ENCODE peak calls at places on chromosomes 5 and 9, in four cellular contexts. G is SK-N-SH, S is K562, I is GM12878. P is an unnamed sample.

GRCh38 chr5:170746081-170746951 is 37.2 kb upstream of the GABRP start:
- DNase-seq in I (no peak), G (no peak), S (no peak), P (no peak)

GRCh38 chr9:133712221-133713100 is 25.7 kb downstream of the SARDH start:
- DNase-seq in S (no peak), G (no peak), I (no peak), P (no peak)

GRCh38 chr5:132093310-132093709 is 19.7 kb downstream of the CSF2 start:
- DNase-seq in S (no peak), G (no peak), I (no peak), P (no peak)

GRCh38 chr5:104062495-104063377 is 500.1 kb upstream of the NUDT12 start:
- DNase-seq in S (no peak), G (no peak), I (no peak), P (no peak)

GRCh38 chr5:142078251-142078650 is 30.3 kb upstream of the NDFIP1 start:
- DNase-seq in S (no peak), G (peak; percentile 54), I (no peak), P (no peak)

GRCh38 chr5:150619359-150620230 is 20.9 kb upstream of the SYNPO start:
- DNase-seq in G (no peak), S (no peak), I (no peak), P (no peak)

GRCh38 chr5:52896524-52897237 is 92.5 kb upstream of the ITGA2 start:
- DNase-seq in G (no peak), I (no peak), S (no peak), P (no peak)

GRCh38 chr9:96398582-96399334 is 15.2 kb upstream of the SLC35D2 start:
- DNase-seq in I (no peak), G (no peak), S (no peak), P (no peak)

GRCh38 chr5:41507501-41507900 is 2.9 kb downstream of the PLCXD3 start:
- DNase-seq in I (no peak), G (no peak), S (no peak), P (no peak)

GRCh38 chr5:135709998-135710670 is 124.3 kb upstream of the SLC25A48 start:
- DNase-seq in G (no peak), S (no peak), I (no peak), P (no peak)

GRCh38 chr5:142309747-142310318 is 15.0 kb downstream of the SPRY4 start:
- DNase-seq in I (no peak), S (no peak), G (no peak), P (no peak)

GRCh38 chr9:129414377-129415021 is 206.4 kb downstream of the C9orf50 start:
- DNase-seq in G (no peak), I (no peak), S (peak; percentile 38), P (no peak)

GRCh38 chr9:114682846-114683245 is 854 bp upstream of the TEX48 start:
- DNase-seq in S (no peak), I (no peak), G (no peak), P (no peak)

GRCh38 chr5:108143581-108143980 is 238.3 kb downstream of the FBXL17 start:
- DNase-seq in I (no peak), G (no peak), S (no peak), P (no peak)

GRCh38 chr9:110114086-110114887 is 93.7 kb downstream of the C9orf152 start:
- DNase-seq in G (no peak), I (no peak), S (no peak), P (no peak)

GRCh38 chr9:84996049-84996448 is 326.5 kb downstream of the NTRK2 start:
- DNase-seq in S (no peak), I (no peak), G (no peak), P (no peak)

GRCh38 chr5:179342577-179342976 is 2.7 kb downstream of the ADAMTS2 start:
- DNase-seq in S (no peak), I (no peak), G (peak; percentile 78), P (no peak)

GRCh38 chr5:38853753-38854470 is 8.1 kb downstream of the OSMR start:
- DNase-seq in I (no peak), S (no peak), G (no peak), P (no peak)

GRCh38 chr5:41408676-41409443 is 101.5 kb downstream of the PLCXD3 start:
- DNase-seq in S (no peak), G (no peak), I (no peak), P (no peak)

GRCh38 chr9:127423591-127423933 is 620 bp upstream of the ZNF79 start:
- DNase-seq in S (no peak), I (no peak), G (no peak), P (no peak)

GRCh38 chr9:112112519-112112918 is 62.6 kb downstream of the SUSD1 start:
- DNase-seq in S (no peak), G (no peak), I (no peak), P (no peak)

GRCh38 chr9:89549031-89549644 is 51.2 kb upstream of the SEMA4D start:
- DNase-seq in S (peak; percentile 71), G (peak; percentile 89), I (peak; percentile 62), P (peak; percentile 90)

GRCh38 chr5:94793816-94794198 is 175.3 kb downstream of the SLF1 start:
- DNase-seq in I (no peak), G (no peak), S (no peak), P (no peak)

GRCh38 chr5:123875444-123876264 is 363.7 kb downstream of the CSNK1G3 start:
- DNase-seq in G (no peak), S (no peak), I (no peak), P (peak; percentile 56)

GRCh38 chr5:67725591-67725990 is 490.0 kb upstream of the PIK3R1 start:
- DNase-seq in I (no peak), G (no peak), S (no peak), P (no peak)

GRCh38 chr5:151925396-151925750 is 722 bp upstream of the GLRA1 start:
- DNase-seq in G (peak; percentile 48), I (no peak), S (no peak), P (no peak)

GRCh38 chr9:111839387-111839786 is 44.6 kb upstream of the SHOC1 start:
- DNase-seq in I (peak; percentile 39), G (no peak), S (no peak), P (no peak)

GRCh38 chr9:28956111-28956880 is 1383.0 kb upstream of the C9orf72 start:
- DNase-seq in S (no peak), G (no peak), I (no peak), P (no peak)

GRCh38 chr5:31407921-31408714 is 123.8 kb downstream of the DROSHA start:
- DNase-seq in S (no peak), I (no peak), G (no peak), P (no peak)

GRCh38 chr5:175828676-175829075 is 42.7 kb upstream of the CPLX2 start:
- DNase-seq in G (no peak), S (no peak), I (no peak), P (no peak)

GRCh38 chr5:114789773-114790402 is 379.8 kb downstream of the TRIM36 start:
- DNase-seq in G (peak; percentile 30), I (no peak), S (no peak), P (no peak)

GRCh38 chr9:18795947-18796705 is 236.9 kb downstream of the SAXO1 start:
- DNase-seq in S (no peak), I (no peak), G (no peak), P (no peak)

GRCh38 chr5:128085413-128085812 is 1.8 kb downstream of the SLC12A2 start:
- DNase-seq in S (no peak), I (no peak), G (no peak), P (no peak)

GRCh38 chr9:70746316-70746715 is 331.9 kb upstream of the KLF9 start:
- DNase-seq in S (no peak), I (no peak), G (no peak), P (no peak)

GRCh38 chr5:31983851-31984250 is 190.3 kb downstream of the GOLPH3 start:
- DNase-seq in I (no peak), S (no peak), G (no peak), P (no peak)

GRCh38 chr9:124858330-124859046 is 3.3 kb downstream of the RPL35 start:
- DNase-seq in G (no peak), I (no peak), S (no peak), P (no peak)

GRCh38 chr5:122264610-122265009 is 47.4 kb upstream of the SNCAIP start:
- DNase-seq in S (no peak), G (no peak), I (no peak), P (no peak)
- TF ChIP-seq NRF1 in S (no peak), G (no peak), I (no peak), P (no peak)

GRCh38 chr9:81860581-81860980 is 67.6 kb upstream of the SPATA31D4 start:
- DNase-seq in G (no peak), S (no peak), I (no peak), P (no peak)

DNA sequence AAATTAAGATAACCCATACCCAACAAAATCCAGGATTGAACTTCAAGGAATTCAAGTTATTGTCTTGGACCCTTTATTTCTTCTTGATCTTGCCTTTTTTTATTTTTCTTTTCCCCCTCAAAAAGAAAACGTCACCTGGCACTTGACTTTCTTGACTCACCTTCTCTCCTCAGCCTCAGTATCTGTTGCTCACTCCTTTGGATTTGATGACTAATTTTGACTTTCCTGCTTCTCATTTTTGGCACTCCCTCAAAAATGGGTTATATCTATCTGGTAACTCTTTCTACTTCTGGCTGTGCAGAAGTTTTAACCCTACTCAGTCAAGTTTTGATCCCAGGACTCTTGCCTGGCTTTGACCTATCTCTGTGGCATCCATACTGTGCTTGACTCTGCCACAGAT is 66.6 kb upstream of the SPATA31D4 start:
- DNase-seq in I (no peak), S (no peak), G (no peak), P (no peak)
- TF ChIP-seq NRF1 in I (no peak), S (no peak), G (no peak), P (no peak)

DNA sequence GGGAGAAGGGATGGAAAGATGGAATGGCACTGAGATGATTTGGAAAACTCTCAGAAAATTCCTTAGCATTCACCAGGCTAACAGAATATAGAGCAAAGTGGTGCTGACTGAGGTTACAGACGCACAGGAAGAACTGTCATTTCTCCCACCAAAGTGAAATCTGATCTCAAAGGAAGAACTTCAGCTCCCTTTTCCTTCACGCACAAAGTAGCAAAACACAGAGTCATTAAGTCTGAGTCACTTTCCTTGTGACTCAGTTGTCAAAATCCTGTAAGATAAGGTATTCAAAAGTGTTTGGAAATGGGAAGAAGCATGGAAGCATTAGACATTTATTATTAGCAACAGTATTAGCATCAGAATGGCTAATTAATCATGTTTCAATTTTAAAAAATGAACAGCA is 11.7 kb downstream of the MPDZ start:
- DNase-seq in I (no peak), S (no peak), G (no peak), P (no peak)
- TF ChIP-seq NRF1 in I (no peak), S (no peak), G (no peak), P (no peak)

DNA sequence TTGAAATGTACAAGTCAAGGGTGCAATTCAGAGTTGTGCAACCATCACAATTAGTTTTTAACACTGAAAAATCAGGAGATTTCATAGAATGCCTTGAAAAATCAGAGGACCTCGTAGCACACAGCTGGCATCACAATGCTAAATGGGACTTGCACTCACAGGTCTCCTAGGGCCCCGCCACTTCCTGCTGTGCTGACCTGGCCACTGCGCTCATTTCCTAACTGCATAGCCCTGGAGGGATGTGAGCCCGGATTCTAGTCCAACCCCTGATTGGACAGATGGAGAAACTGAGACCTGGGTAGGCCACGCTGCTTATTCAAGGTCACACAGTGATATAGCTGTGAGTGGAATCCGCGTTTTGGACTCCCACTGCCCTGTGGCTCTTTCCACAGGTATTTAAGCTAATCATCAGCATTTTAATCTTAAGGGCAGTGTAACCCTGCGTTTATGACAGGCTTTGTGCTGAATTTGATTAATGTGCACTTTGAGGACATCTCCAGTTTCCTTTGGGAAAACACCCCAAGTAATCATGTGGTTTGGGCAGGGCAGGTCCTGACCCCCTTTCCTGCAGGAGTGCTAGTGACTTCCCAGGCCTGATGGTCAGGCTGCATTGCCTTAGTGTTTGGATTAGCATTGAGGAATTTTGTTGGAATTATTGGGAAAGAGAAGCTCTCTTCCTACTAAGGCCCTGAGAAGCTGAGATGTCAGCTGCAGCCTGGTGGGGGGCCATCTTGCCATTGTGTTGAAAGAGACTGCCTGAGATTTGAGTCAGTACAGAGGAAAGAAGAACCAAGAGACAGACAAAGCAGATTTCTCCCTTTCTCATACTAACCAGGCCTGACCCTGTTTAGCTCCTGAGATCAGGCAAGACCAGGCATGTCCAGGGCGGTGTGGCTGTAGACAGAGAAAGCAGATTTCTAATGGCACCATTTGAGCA is 36.2 kb downstream of the STC2 start:
- DNase-seq in S (no peak), I (peak; percentile 37), G (no peak), P (no peak)
- TF ChIP-seq NRF1 in S (no peak), I (no peak), G (no peak), P (no peak)

P was measured in H1.